ENCODE peak calls at places on chromosomes 4 and X, in four cellular contexts. Z is IMR-90, A is B cell, S is NCI-H1092. P is an unnamed sample.

GRCh38 chr4:154626793-154627484 is 14.5 kb upstream of the FGG start:
- DNase-seq in Z (peak; percentile 6), A (peak; percentile 68), S (peak; percentile 1), P (peak; percentile 74)

GRCh38 chrX:12984629-12985303 is 9.9 kb downstream of the TMSB4X start:
- DNase-seq in S (no peak), Z (peak; percentile 35), A (no peak), P (no peak)

GRCh38 chrX:124212622-124213021 is 119.8 kb upstream of the TEX13D start:
- DNase-seq in Z (no peak), A (no peak), S (no peak), P (no peak)

GRCh38 chr4:87419578-87420249 is 2.7 kb upstream of the NUDT9 start:
- DNase-seq in Z (no peak), A (no peak), S (no peak), P (no peak)

GRCh38 chr4:27128431-27128830 is 267.8 kb downstream of the STIM2 start:
- DNase-seq in A (no peak), Z (no peak), S (no peak), P (no peak)

GRCh38 chr4:52560844-52561280 is 98.2 kb downstream of the USP46 start:
- DNase-seq in A (no peak), S (no peak), Z (peak; percentile 83), P (no peak)

GRCh38 chr4:8022767-8023695 is 83.4 kb upstream of the AFAP1 start:
- DNase-seq in Z (no peak), S (no peak), A (no peak), P (no peak)

GRCh38 chrX:103586314-103586646 is 965 bp downstream of the TCEAL4 start:
- DNase-seq in Z (no peak), A (no peak), S (no peak), P (no peak)

GRCh38 chr4:3461515-3462291 is 1.4 kb upstream of the DOK7 start:
- DNase-seq in Z (no peak), A (no peak), S (no peak), P (no peak)

GRCh38 chr4:139603576-139604387 is 47.8 kb upstream of the SETD7 start:
- DNase-seq in A (peak; percentile 25), Z (peak; percentile 59), S (peak; percentile 70), P (no peak)